ENCODE peak calls at places on chromosome 4, in four cellular contexts. O is activated naive CD4-positive, alpha-beta T cell treated with Interleukin-2 at 50 U/mL for 16 hours; I is fibroblast of lung; J is NCI-H2171 treated with DMSO at 0.1 percent for 48 hours. K is an unnamed sample.

GRCh38 chr4:166972071-166972470 is 262.2 kb downstream of the SPOCK3 start:
- DNase-seq in O (no peak), I (peak), J (no peak), K (peak)

GRCh38 chr4:2409381-2409783 is 9.1 kb downstream of the ZFYVE28 start:
- DNase-seq in O (no peak), I (no peak), J (no peak), K (no peak)

GRCh38 chr4:109915385-109916002 is 2.8 kb downstream of the EGF start:
- DNase-seq in O (no peak), I (no peak), J (no peak), K (no peak)

GRCh38 chr4:74098628-74098995 is 383 bp downstream of the CXCL2 start:
- DNase-seq in O (no peak), I (peak), J (no peak), K (peak)

GRCh38 chr4:2940267-2941137 is 22.7 kb downstream of the NOP14 start:
- DNase-seq in O (no peak), I (no peak), J (no peak), K (no peak)

GRCh38 chr4:170005472-170005871 is 20.7 kb downstream of the MFAP3L start:
- DNase-seq in O (no peak), I (no peak), J (no peak), K (no peak)

GRCh38 chr4:134132086-134132783 is 69.4 kb downstream of the PABPC4L start:
- DNase-seq in O (no peak), I (no peak), J (no peak), K (no peak)

GRCh38 chr4:183186803-183187202 is 87.7 kb downstream of the WWC2 start:
- DNase-seq in O (no peak), I (no peak), J (no peak), K (no peak)

GRCh38 chr4:94171616-94172015 is 36.0 kb upstream of the SMARCAD1 start:
- DNase-seq in O (no peak), I (no peak), J (no peak), K (peak)

GRCh38 chr4:4507923-4508322 is 33.9 kb downstream of the STX18 start:
- DNase-seq in O (no peak), I (no peak), J (no peak), K (no peak)

GRCh38 chr4:87848622-87849351 is 16.0 kb downstream of the MEPE start:
- DNase-seq in O (peak), I (peak), J (peak), K (peak)

GRCh38 chr4:78689700-78690318 is 86.3 kb upstream of the BMP2K start:
- DNase-seq in O (no peak), I (no peak), J (no peak), K (peak)

GRCh38 chr4:8911311-8912088 is 39.9 kb upstream of the HMX1 start:
- DNase-seq in O (no peak), I (no peak), J (no peak), K (no peak)

GRCh38 chr4:120105472-120105871 is 38.8 kb upstream of the MAD2L1 start:
- DNase-seq in O (no peak), I (no peak), J (no peak), K (no peak)

GRCh38 chr4:6595897-6596537 is 21.0 kb downstream of the MAN2B2 start:
- DNase-seq in O (no peak), I (no peak), J (no peak), K (no peak)

GRCh38 chr4:118012142-118012541 is 22.1 kb upstream of the NDST3 start:
- DNase-seq in O (no peak), I (no peak), J (no peak), K (no peak)

GRCh38 chr4:85092943-85093342 is 126.5 kb upstream of the WDFY3 start:
- DNase-seq in O (no peak), I (no peak), J (peak), K (no peak)

GRCh38 chr4:185113340-185113739 is 29.7 kb upstream of the SLC25A4 start:
- DNase-seq in O (no peak), I (no peak), J (no peak), K (peak)

GRCh38 chr4:132770776-132771175 is 378.3 kb upstream of the PCDH10 start:
- DNase-seq in O (no peak), I (no peak), J (no peak), K (no peak)

GRCh38 chr4:8617486-8618040 is 25.0 kb downstream of the CPZ start:
- DNase-seq in O (no peak), I (no peak), J (no peak), K (no peak)

GRCh38 chr4:101667348-101667747 is 123.2 kb upstream of the BANK1 start:
- DNase-seq in O (no peak), I (peak), J (no peak), K (no peak)

GRCh38 chr4:110550260-110550659 is 72.6 kb downstream of the PITX2 start:
- DNase-seq in O (no peak), I (peak), J (no peak), K (peak)

GRCh38 chr4:41797260-41797659 is 48.7 kb upstream of the PHOX2B start:
- DNase-seq in O (no peak), I (no peak), J (no peak), K (no peak)

GRCh38 chr4:188221090-188221489 is 81.8 kb downstream of the TRIML1 start:
- DNase-seq in O (no peak), I (no peak), J (no peak), K (no peak)

GRCh38 chr4:180456928-180457327 is 1786.3 kb upstream of the TENM3 start:
- DNase-seq in O (no peak), I (no peak), J (no peak), K (no peak)

GRCh38 chr4:156660470-156660869 is 311.1 kb downstream of the PDGFC start:
- DNase-seq in O (no peak), I (no peak), J (no peak), K (no peak)

GRCh38 chr4:4430492-4431195 is 43.7 kb downstream of the NSG1 start:
- DNase-seq in O (peak), I (peak), J (peak), K (peak)

GRCh38 chr4:1864076-1865008 is 6.9 kb upstream of the NSD2 start:
- DNase-seq in O (no peak), I (no peak), J (no peak), K (no peak)

GRCh38 chr4:14264437-14264836 is 636.9 kb upstream of the BOD1L1 start:
- DNase-seq in O (no peak), I (peak), J (no peak), K (peak)

GRCh38 chr4:171812377-171813194 is 618 bp upstream of the GALNTL6 start:
- DNase-seq in O (no peak), I (no peak), J (no peak), K (no peak)

GRCh38 chr4:108141213-108142045 is 27.3 kb downstream of the LEF1 start:
- DNase-seq in O (no peak), I (no peak), J (no peak), K (no peak)

GRCh38 chr4:178309890-178310289 is 867.7 kb upstream of the AGA start:
- DNase-seq in O (no peak), I (no peak), J (no peak), K (no peak)

GRCh38 chr4:31545755-31546154 is 825.6 kb downstream of the PCDH7 start:
- DNase-seq in O (no peak), I (no peak), J (no peak), K (no peak)

GRCh38 chr4:158998624-158999023 is 104.3 kb upstream of the RAPGEF2 start:
- DNase-seq in O (no peak), I (no peak), J (no peak), K (no peak)

GRCh38 chr4:176902710-176903323 is 110.1 kb upstream of the VEGFC start:
- DNase-seq in O (no peak), I (peak), J (no peak), K (peak)

GRCh38 chr4:146545102-146545501 is 23.4 kb upstream of the SLC10A7 start:
- DNase-seq in O (no peak), I (peak), J (no peak), K (peak)